ENCODE peak calls at places on chromosomes 2 and 18, in nine cellular contexts. M, R, D, X, S, E, W, F and Z are unnamed samples.

GRCh38 chr2:66888791-66889631 is 454.1 kb downstream of the MEIS1 start:
- DNase-seq in M (no peak), S (peak; percentile 14), W (peak; percentile 11), E (peak; percentile 100), D (no peak), X (no peak), R (no peak), F (no peak), Z (no peak)

GRCh38 chr2:188475945-188476344 is 184.3 kb downstream of the GULP1 start:
- DNase-seq in F (no peak), D (no peak), R (no peak), M (no peak), S (peak; percentile 50), W (peak; percentile 25), E (peak; percentile 88), X (no peak), Z (no peak)

GRCh38 chr2:130826821-130827501 is 9.8 kb upstream of the ARHGEF4 start:
- DNase-seq in R (no peak), D (no peak), W (no peak), F (no peak), M (no peak), S (no peak), X (no peak), E (no peak), Z (no peak)

GRCh38 chr2:138780451-138780880 is 276 bp upstream of the NXPH2 start:
- DNase-seq in E (no peak), M (no peak), R (no peak), D (no peak), X (no peak), S (no peak), W (no peak), F (no peak), Z (no peak)

GRCh38 chr2:9979977-9980376 is 28.5 kb downstream of the GRHL1 start:
- DNase-seq in R (no peak), M (no peak), X (peak; percentile 3), F (no peak), W (no peak), D (no peak), E (no peak), S (no peak), Z (no peak)

GRCh38 chr18:35005963-35006577 is 35.1 kb upstream of the MAPRE2 start:
- DNase-seq in D (no peak), X (peak; percentile 53), S (peak; percentile 56), E (peak; percentile 55), M (no peak), W (peak; percentile 61), F (no peak), R (no peak), Z (peak; percentile 28)

GRCh38 chr2:96729748-96730147 is 10.1 kb downstream of the LMAN2L start:
- DNase-seq in R (no peak), E (no peak), S (no peak), W (no peak), D (no peak), X (no peak), M (no peak), F (no peak), Z (no peak)

GRCh38 chr2:235390108-235390815 is 103.6 kb upstream of the AGAP1 start:
- DNase-seq in F (peak; percentile 53), R (no peak), X (peak; percentile 45), S (peak; percentile 14), E (peak; percentile 76), M (no peak), W (peak; percentile 22), D (peak; percentile 62), Z (no peak)

GRCh38 chr2:230872968-230873669 is 8.4 kb downstream of the ITM2C start:
- DNase-seq in X (no peak), W (no peak), S (no peak), E (no peak), D (no peak), R (no peak), F (peak; percentile 30), M (no peak), Z (no peak)

GRCh38 chr2:230874456-230874855 is 9.7 kb downstream of the ITM2C start:
- DNase-seq in R (no peak), S (no peak), W (no peak), F (no peak), M (no peak), D (no peak), E (no peak), X (no peak), Z (no peak)

GRCh38 chr2:230873670-230874401 is 9.1 kb downstream of the ITM2C start:
- DNase-seq in E (no peak), W (no peak), D (no peak), S (no peak), M (peak; percentile 21), F (no peak), X (no peak), R (no peak), Z (no peak)

GRCh38 chr2:230875347-230876315 is 10.9 kb downstream of the ITM2C start:
- DNase-seq in D (no peak), E (no peak), R (no peak), W (no peak), S (no peak), M (no peak), F (peak; percentile 26), X (no peak), Z (no peak)

DNA sequence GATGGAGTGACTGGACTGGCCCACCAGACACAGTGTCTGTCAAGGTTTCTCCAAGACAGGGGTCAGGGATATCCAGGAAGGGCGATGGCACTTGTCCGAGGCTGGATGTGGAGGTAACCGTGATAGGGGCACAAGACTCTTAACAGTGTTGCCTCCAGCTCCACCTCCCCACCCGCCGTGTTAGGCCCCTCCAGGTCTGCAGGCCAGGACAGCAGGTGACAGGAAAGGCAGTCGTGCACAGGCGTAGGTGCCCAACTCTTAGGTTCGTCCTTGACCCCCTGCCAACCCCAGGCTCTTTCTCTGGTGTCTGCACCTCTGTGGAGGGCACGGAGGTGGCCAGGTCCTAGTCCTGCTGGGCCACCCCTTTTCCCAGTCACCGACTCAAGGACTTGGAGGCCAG is 10.1 kb downstream of the ITM2C start:
- DNase-seq in W (no peak), M (no peak), R (no peak), X (no peak), E (no peak), D (no peak), S (no peak), F (peak; percentile 32), Z (no peak)
- H3K4me1 ChIP-seq in W (no peaks in the 10 kb centered on the region), M (peaks cover 17% of the 10 kb centered on the region), R (no peaks in the 10 kb centered on the region), X (peaks cover 21% of the 10 kb centered on the region), E (no peaks in the 10 kb centered on the region), D (no peaks in the 10 kb centered on the region), S (peaks cover 4% of the 10 kb centered on the region), F (peaks cover 4% of the 10 kb centered on the region), Z (peaks cover 14% of the 10 kb centered on the region)

DNA sequence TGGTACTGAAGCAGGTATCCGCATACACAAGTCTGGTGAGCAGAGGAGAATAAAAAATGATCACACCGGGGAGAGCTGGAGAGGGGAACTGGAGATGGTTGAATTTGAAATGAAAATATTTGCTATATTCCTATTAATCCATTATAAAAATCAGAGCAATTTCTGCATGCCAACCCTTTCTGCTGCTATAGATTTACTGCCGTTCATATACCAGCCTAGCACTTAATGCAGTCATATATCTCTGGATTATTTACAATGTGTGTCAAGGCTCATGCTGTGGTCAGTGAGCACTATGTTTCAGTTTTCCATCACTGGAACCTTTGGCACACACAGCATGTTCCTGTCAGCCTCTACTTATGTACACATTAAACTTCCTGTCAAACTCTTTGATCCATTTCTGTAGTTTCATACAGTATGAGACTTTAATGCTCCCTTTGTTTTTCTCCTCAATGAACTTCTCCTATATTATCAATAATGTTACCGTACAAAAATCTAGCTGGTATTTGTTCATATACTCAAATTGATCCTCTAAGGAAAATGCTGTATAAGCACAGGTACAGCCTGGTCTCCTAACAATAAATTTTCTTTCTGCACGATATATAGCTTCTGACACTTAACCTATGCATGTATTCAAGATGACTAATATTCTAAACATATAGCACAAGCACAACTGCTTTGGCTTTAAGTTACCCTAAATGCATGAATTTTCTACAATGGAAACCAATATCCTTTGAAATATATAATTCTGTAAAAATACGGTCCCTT is 36.7 kb downstream of the FANCL start:
- DNase-seq in E (no peak), S (no peak), W (no peak), F (no peak), M (no peak), R (no peak), X (no peak), D (no peak), Z (no peak)
- H3K27ac ChIP-seq in E (no peak overlapping the region), S (no peak overlapping the region), W (no peak overlapping the region), F (no peak overlapping the region), M (no peak overlapping the region), R (no peak overlapping the region), X (no peak overlapping the region), D (no peak overlapping the region), Z (no peak overlapping the region)

GRCh38 chr2:62747169-62747568 is 41.7 kb downstream of the EHBP1 start:
- DNase-seq in F (no peak), S (no peak), R (no peak), W (no peak), M (no peak), X (no peak), E (no peak), D (no peak), Z (no peak)
- H3K4me1 ChIP-seq in F (peaks cover 2% of the 10 kb centered on the region), S (peaks cover 14% of the 10 kb centered on the region), R (peaks cover 32% of the 10 kb centered on the region), W (peaks cover 54% of the 10 kb centered on the region), M (peaks cover 3% of the 10 kb centered on the region), X (no peaks in the 10 kb centered on the region), E (no peaks in the 10 kb centered on the region), D (no peaks in the 10 kb centered on the region), Z (no peaks in the 10 kb centered on the region)

GRCh38 chr18:48619501-48619900 is 80.7 kb downstream of the CTIF start:
- DNase-seq in E (no peak), X (no peak), R (no peak), F (peak; percentile 32), W (no peak), S (no peak), M (no peak), D (peak; percentile 22), Z (no peak)

GRCh38 chr18:48621240-48621639 is 82.4 kb downstream of the CTIF start:
- DNase-seq in X (no peak), M (no peak), D (peak; percentile 24), E (peak; percentile 88), R (no peak), F (no peak), S (peak; percentile 78), W (peak; percentile 45), Z (no peak)

GRCh38 chr18:48621815-48622555 is 83.2 kb downstream of the CTIF start:
- DNase-seq in D (peak; percentile 36), E (peak; percentile 66), S (peak; percentile 89), F (no peak), X (no peak), R (no peak), W (no peak), M (no peak), Z (no peak)

GRCh38 chr18:48623468-48624220 is 84.8 kb downstream of the CTIF start:
- DNase-seq in D (peak; percentile 22), R (no peak), E (peak; percentile 97), F (no peak), W (peak; percentile 69), M (no peak), S (peak; percentile 95), X (no peak), Z (no peak)

GRCh38 chr18:48622911-48623431 is 84.1 kb downstream of the CTIF start:
- DNase-seq in R (no peak), F (peak; percentile 75), D (peak; percentile 26), X (no peak), M (no peak), S (peak; percentile 86), E (peak; percentile 86), W (no peak), Z (no peak)
- H3K27ac ChIP-seq in R (no peak overlapping the region), F (no peak overlapping the region), D (no peak overlapping the region), X (no peak overlapping the region), M (peak overlapping the region; percentile 69), S (peak overlapping the region; percentile 93), E (peak overlapping the region; percentile 64), W (peak overlapping the region; percentile 87), Z (no peak overlapping the region)

GRCh38 chr2:102154364-102154763 is 11.8 kb downstream of the IL1R1 start:
- DNase-seq in E (no peak), F (no peak), S (no peak), X (no peak), W (no peak), R (no peak), D (no peak), M (no peak), Z (no peak)
- H3K4me1 ChIP-seq in E (peaks cover 4% of the 10 kb centered on the region), F (no peaks in the 10 kb centered on the region), S (peaks cover 11% of the 10 kb centered on the region), X (no peaks in the 10 kb centered on the region), W (peaks cover 11% of the 10 kb centered on the region), R (peaks cover 66% of the 10 kb centered on the region), D (peaks cover 11% of the 10 kb centered on the region), M (peaks cover 14% of the 10 kb centered on the region), Z (peaks cover 9% of the 10 kb centered on the region)